ENCODE peak calls at places on chromosomes 6 and 20, in five cellular contexts. H is HT1080, W is NCI-H1105 treated with DMSO at 0.1 percent for 48 hours, J is cardiac muscle cell, T is T-helper 9 cell. O is an unnamed sample.

GRCh38 chr6:21694168-21694567 is 100.6 kb downstream of the SOX4 start:
- DNase-seq in W (no peak), H (no peak), T (no peak), J (no peak), O (no peak)

GRCh38 chr6:64815718-64816117 is 891.3 kb downstream of the EYS start:
- DNase-seq in W (no peak), J (peak), T (no peak), H (peak), O (no peak)

GRCh38 chr6:6746334-6746969 is 157.9 kb downstream of the LY86 start:
- DNase-seq in J (no peak), H (peak), T (no peak), W (no peak), O (no peak)

GRCh38 chr20:1224205-1224604 is 1.6 kb upstream of the RAD21L1 start:
- DNase-seq in T (no peak), W (no peak), J (no peak), H (no peak), O (no peak)

GRCh38 chr6:40887904-40888303 is 151.1 kb downstream of the UNC5CL start:
- DNase-seq in W (no peak), T (no peak), H (no peak), J (no peak), O (no peak)

GRCh38 chr20:57384486-57384885 is 6.7 kb upstream of the RBM38 start:
- DNase-seq in H (no peak), J (no peak), W (no peak), T (no peak), O (no peak)

GRCh38 chr6:70180904-70181599 is 121.8 kb downstream of the COL9A1 start:
- DNase-seq in J (no peak), H (peak), W (no peak), T (no peak), O (no peak)

GRCh38 chr6:21751608-21752007 is 158.1 kb downstream of the SOX4 start:
- DNase-seq in T (no peak), W (no peak), J (no peak), H (no peak), O (no peak)

GRCh38 chr20:15200139-15200538 is 862.7 kb upstream of the FLRT3 start:
- DNase-seq in H (peak), W (no peak), J (no peak), T (no peak), O (no peak)

GRCh38 chr6:71510856-71511255 is 222.2 kb downstream of the OGFRL1 start:
- DNase-seq in T (no peak), J (no peak), H (no peak), W (no peak), O (no peak)

GRCh38 chr20:31641391-31641790 is 3.7 kb downstream of the COX4I2 start:
- DNase-seq in J (no peak), H (no peak), W (no peak), T (no peak), O (no peak)

GRCh38 chr6:28490191-28490890 is 25.3 kb downstream of the GPX6 start:
- DNase-seq in J (no peak), H (no peak), W (no peak), T (no peak), O (no peak)

GRCh38 chr6:18302561-18303439 is 38.5 kb upstream of the DEK start:
- DNase-seq in H (no peak), T (no peak), W (no peak), J (peak), O (no peak)

GRCh38 chr6:42742116-42742894 is 3.6 kb downstream of the TBCC start:
- DNase-seq in H (peak), T (no peak), J (peak), W (peak), O (no peak)

O was measured in naive thymus-derived CD4-positive, alpha-beta T cell.